ENCODE peak calls at places on chromosomes 12 and 14, in ten cellular contexts. N, S, C, P, F, A, V, Q, E and T are unnamed samples.
A peak's percentile ranks its signal among the peaks of the same experiment; 100 is the strongest.

GRCh38 chr14:82067221-82067620 is 533.6 kb upstream of the SEL1L start:
- DNase-seq in N (no peak), S (no peak), C (no peak), P (no peak), F (no peak), A (no peak), V (no peak), Q (no peak), E (no peak), T (no peak)

GRCh38 chr12:15919491-15919890 is 8.4 kb downstream of the DERA start:
- DNase-seq in N (no peak), S (no peak), C (no peak), P (no peak), F (no peak), A (no peak), V (no peak), Q (no peak), E (no peak), T (no peak)

GRCh38 chr14:105026033-105026785 is 5.3 kb upstream of the CDCA4 start:
- DNase-seq in N (no peak), S (no peak), C (no peak), P (no peak), F (no peak), A (no peak), V (no peak), Q (peak; percentile 65), E (no peak), T (no peak)

GRCh38 chr12:99977550-99977949 is 7.2 kb downstream of the ANKS1B start:
- DNase-seq in N (no peak), S (peak; percentile 21), C (no peak), P (no peak), F (no peak), A (no peak), V (no peak), Q (no peak), E (no peak), T (no peak)

GRCh38 chr14:20327005-20327869 is 5.8 kb downstream of the CCNB1IP1 start:
- DNase-seq in N (no peak), S (peak; percentile 56), C (peak; percentile 37), P (peak; percentile 76), F (no peak), A (no peak), V (no peak), Q (peak; percentile 81), E (no peak), T (peak; percentile 66)

GRCh38 chr12:28939427-28939826 is 209.7 kb upstream of the FAR2 start:
- DNase-seq in N (no peak), S (no peak), C (no peak), P (no peak), F (no peak), A (no peak), V (no peak), Q (no peak), E (no peak), T (no peak)

GRCh38 chr14:34713681-34714319 is 593 bp downstream of the CFL2 start:
- DNase-seq in N (no peak), S (peak; percentile 72), C (peak; percentile 65), P (peak; percentile 47), F (peak; percentile 63), A (no peak), V (no peak), Q (peak; percentile 85), E (no peak), T (peak; percentile 14)

GRCh38 chr14:58133739-58134138 is 18.3 kb downstream of the ARMH4 start:
- DNase-seq in N (no peak), S (no peak), C (no peak), P (no peak), F (no peak), A (peak; percentile 37), V (no peak), Q (peak; percentile 6), E (no peak), T (no peak)

GRCh38 chr12:66279127-66279712 is 23.1 kb upstream of the HELB start:
- DNase-seq in N (peak; percentile 50), S (no peak), C (no peak), P (no peak), F (no peak), A (no peak), V (no peak), Q (peak; percentile 30), E (no peak), T (peak; percentile 49)

GRCh38 chr14:92649934-92650545 is 98.4 kb downstream of the LGMN start:
- DNase-seq in N (no peak), S (peak; percentile 98), C (peak; percentile 84), P (peak; percentile 58), F (peak; percentile 80), A (no peak), V (no peak), Q (peak; percentile 37), E (no peak), T (no peak)

GRCh38 chr12:95218164-95218851 is 701 bp downstream of the VEZT start:
- DNase-seq in N (peak; percentile 25), S (peak; percentile 73), C (peak; percentile 39), P (peak; percentile 62), F (no peak), A (no peak), V (no peak), Q (peak; percentile 72), E (no peak), T (peak; percentile 57)

GRCh38 chr14:93972618-93973205 is 3.7 kb downstream of the ASB2 start:
- DNase-seq in N (no peak), S (no peak), C (no peak), P (no peak), F (no peak), A (no peak), V (no peak), Q (no peak), E (no peak), T (no peak)

GRCh38 chr12:83015390-83016225 is 328.9 kb downstream of the TMTC2 start:
- DNase-seq in N (no peak), S (peak; percentile 27), C (no peak), P (no peak), F (no peak), A (no peak), V (peak; percentile 61), Q (no peak), E (no peak), T (no peak)

GRCh38 chr12:50314629-50315312 is 31.5 kb upstream of the LIMA1 start:
- DNase-seq in N (no peak), S (peak; percentile 44), C (peak; percentile 32), P (no peak), F (peak; percentile 42), A (no peak), V (no peak), Q (peak; percentile 71), E (no peak), T (no peak)

GRCh38 chr12:53588155-53588554 is 38.0 kb downstream of the ATF7 start:
- DNase-seq in N (no peak), S (no peak), C (no peak), P (no peak), F (no peak), A (no peak), V (no peak), Q (no peak), E (no peak), T (no peak)

GRCh38 chr12:88242161-88242925 is 100.2 kb downstream of the TMTC3 start:
- DNase-seq in N (no peak), S (peak; percentile 86), C (peak; percentile 93), P (no peak), F (no peak), A (peak; percentile 90), V (no peak), Q (peak; percentile 90), E (no peak), T (no peak)

GRCh38 chr14:49975286-49975685 is 82.4 kb downstream of the ARF6 start:
- DNase-seq in N (no peak), S (peak; percentile 89), C (peak; percentile 79), P (no peak), F (no peak), A (no peak), V (no peak), Q (peak; percentile 96), E (no peak), T (no peak)

GRCh38 chr14:61470261-61470953 is 149.0 kb downstream of the PRKCH start:
- DNase-seq in N (no peak), S (peak; percentile 94), C (peak; percentile 71), P (peak; percentile 33), F (no peak), A (peak; percentile 90), V (no peak), Q (peak; percentile 81), E (no peak), T (no peak)

GRCh38 chr14:74619672-74620131 is 7.7 kb upstream of the LTBP2 start:
- DNase-seq in N (no peak), S (peak; percentile 96), C (peak; percentile 98), P (no peak), F (peak; percentile 85), A (peak; percentile 94), V (no peak), Q (peak; percentile 99), E (peak; percentile 91), T (no peak)

GRCh38 chr12:104494137-104494815 is 37.5 kb downstream of the CHST11 start:
- DNase-seq in N (peak; percentile 57), S (peak; percentile 27), C (no peak), P (no peak), F (no peak), A (no peak), V (no peak), Q (no peak), E (no peak), T (peak; percentile 33)

GRCh38 chr12:13505224-13505623 is 308.7 kb downstream of the EMP1 start:
- DNase-seq in N (no peak), S (no peak), C (no peak), P (no peak), F (no peak), A (no peak), V (no peak), Q (no peak), E (no peak), T (no peak)

GRCh38 chr14:51129130-51129529 is 34.2 kb upstream of the TRIM9 start:
- DNase-seq in N (no peak), S (no peak), C (no peak), P (no peak), F (no peak), A (no peak), V (no peak), Q (no peak), E (no peak), T (no peak)

GRCh38 chr12:111597731-111598636 is 1.1 kb downstream of the ATXN2 start:
- DNase-seq in N (peak; percentile 45), S (peak; percentile 14), C (no peak), P (peak; percentile 52), F (peak; percentile 77), A (no peak), V (peak; percentile 65), Q (peak; percentile 51), E (peak; percentile 54), T (peak; percentile 23)

GRCh38 chr12:93135286-93136239 is 206.5 kb upstream of the EEA1 start:
- DNase-seq in N (no peak), S (peak; percentile 82), C (peak; percentile 47), P (no peak), F (no peak), A (no peak), V (no peak), Q (peak; percentile 46), E (no peak), T (no peak)

GRCh38 chr14:75292016-75292646 is 13.5 kb downstream of the FOS start:
- DNase-seq in N (no peak), S (no peak), C (no peak), P (no peak), F (peak; percentile 50), A (no peak), V (no peak), Q (no peak), E (no peak), T (no peak)

GRCh38 chr12:25200703-25201102 is 5.7 kb downstream of the ETFRF1 start:
- DNase-seq in N (no peak), S (peak; percentile 49), C (peak; percentile 33), P (no peak), F (no peak), A (peak; percentile 56), V (no peak), Q (peak; percentile 24), E (no peak), T (no peak)

GRCh38 chr12:68446379-68446778 is 114.2 kb upstream of the MDM1 start:
- DNase-seq in N (no peak), S (no peak), C (no peak), P (no peak), F (no peak), A (no peak), V (no peak), Q (no peak), E (no peak), T (no peak)

GRCh38 chr12:105665366-105665765 is 334.9 kb downstream of the C12orf75 start:
- DNase-seq in N (no peak), S (no peak), C (no peak), P (no peak), F (no peak), A (no peak), V (no peak), Q (no peak), E (no peak), T (no peak)